ENCODE peak calls at places on chromosomes 2 and 18, in seven cellular contexts. N is nephron progenitor cell; L is Panc1; B is activated CD8-positive, alpha-beta T cell treated with anti-CD3 and anti-CD28 coated beads for 36 hours; K is skeletal muscle cell; W is HFFc6; R is BJ. T is an unnamed sample.

GRCh38 chr2:216149741-216150140 is 40.6 kb downstream of the XRCC5 start:
- DNase-seq in N (no peak), L (no peak), B (no peak), K (no peak), W (peak), R (no peak), T (no peak)

GRCh38 chr18:69400976-69401474 is 337 bp downstream of the DOK6 start:
- DNase-seq in N (peak), L (no peak), B (peak), K (no peak), W (no peak), R (no peak), T (no peak)

GRCh38 chr2:136025057-136025973 is 39.9 kb upstream of the DARS1 start:
- DNase-seq in N (peak), L (no peak), B (peak), K (no peak), W (no peak), R (peak), T (no peak)

GRCh38 chr2:202870431-202871160 is 970 bp downstream of the ICA1L start:
- DNase-seq in N (peak), L (peak), B (peak), K (no peak), W (peak), R (no peak), T (peak)

GRCh38 chr2:162301151-162301804 is 17.2 kb downstream of the IFIH1 start:
- DNase-seq in N (peak), L (no peak), B (peak), K (peak), W (peak), R (no peak), T (peak)

GRCh38 chr18:23188391-23188790 is 53.1 kb downstream of the CABLES1 start:
- DNase-seq in N (no peak), L (no peak), B (no peak), K (no peak), W (no peak), R (no peak), T (no peak)

GRCh38 chr2:85702172-85702571 is 8.0 kb downstream of the GNLY start:
- DNase-seq in N (no peak), L (no peak), B (no peak), K (no peak), W (peak), R (peak), T (peak)

GRCh38 chr2:119821266-119821665 is 61.5 kb downstream of the PTPN4 start:
- DNase-seq in N (no peak), L (no peak), B (peak), K (no peak), W (no peak), R (no peak), T (no peak)

GRCh38 chr2:177015526-177015925 is 197.1 kb upstream of the HNRNPA3 start:
- DNase-seq in N (no peak), L (no peak), B (no peak), K (no peak), W (no peak), R (no peak), T (no peak)

GRCh38 chr2:9638532-9638931 is 7.7 kb upstream of the YWHAQ start:
- DNase-seq in N (no peak), L (peak), B (no peak), K (peak), W (peak), R (peak), T (peak)

GRCh38 chr2:191836471-191836852 is 10.4 kb downstream of the CAVIN2 start:
- DNase-seq in N (no peak), L (no peak), B (no peak), K (no peak), W (no peak), R (no peak), T (no peak)

T was measured in SW 1271.